ENCODE peak calls at places on chromosome 10, in four cellular contexts. H is neural progenitor cell, K is mammary epithelial cell, X is hepatocyte. E is an unnamed sample.

GRCh38 chr10:130770018-130770630 is 541.4 kb downstream of the TCERG1L start:
- DNase-seq in H (no peak), K (no peak), X (no peak), E (no peak)

GRCh38 chr10:43938810-43939209 is 290.1 kb upstream of the ZNF32 start:
- DNase-seq in H (no peak), K (no peak), X (peak), E (no peak)

GRCh38 chr10:29555746-29556481 is 78.9 kb downstream of the SVIL start:
- DNase-seq in H (peak), K (peak), X (no peak), E (peak)

GRCh38 chr10:100019824-100020160 is 10.0 kb upstream of the DNMBP start:
- DNase-seq in H (peak), K (no peak), X (peak), E (peak)

GRCh38 chr10:7315906-7316305 is 94.9 kb downstream of the SFMBT2 start:
- DNase-seq in H (no peak), K (no peak), X (no peak), E (no peak)

GRCh38 chr10:11165591-11166543 is 148.2 kb downstream of the CELF2 start:
- DNase-seq in H (peak), K (no peak), X (peak), E (no peak)

GRCh38 chr10:43287056-43288007 is 20.5 kb upstream of the RASGEF1A start:
- DNase-seq in H (no peak), K (peak), X (no peak), E (peak)

GRCh38 chr10:63767512-63767911 is 246.3 kb downstream of the REEP3 start:
- DNase-seq in H (no peak), K (peak), X (no peak), E (peak)

GRCh38 chr10:51092402-51092801 is 18.1 kb downstream of the PRKG1 start:
- DNase-seq in H (no peak), K (no peak), X (peak), E (peak)

GRCh38 chr10:133274751-133275682 is 1.7 kb downstream of the ADAM8 start:
- DNase-seq in H (no peak), K (peak), X (peak), E (peak)

GRCh38 chr10:20327954-20328353 is 511.7 kb downstream of the PLXDC2 start:
- DNase-seq in H (no peak), K (no peak), X (no peak), E (no peak)

GRCh38 chr10:126839094-126839761 is 66.0 kb upstream of the DOCK1 start:
- DNase-seq in H (no peak), K (no peak), X (peak), E (no peak)

GRCh38 chr10:17229717-17229966 is 1.6 kb downstream of the VIM start:
- DNase-seq in H (peak), K (peak), X (no peak), E (no peak)

GRCh38 chr10:11292576-11293302 is 275.1 kb downstream of the CELF2 start:
- DNase-seq in H (no peak), K (no peak), X (no peak), E (no peak)

GRCh38 chr10:124254519-124254918 is 161.1 kb upstream of the CHST15 start:
- DNase-seq in H (no peak), K (no peak), X (no peak), E (no peak)

GRCh38 chr10:92350411-92350810 is 59.4 kb downstream of the MARCHF5 start:
- DNase-seq in H (no peak), K (no peak), X (no peak), E (no peak)

GRCh38 chr10:115572740-115573455 is 479.7 kb downstream of the ATRNL1 start:
- DNase-seq in H (peak), K (peak), X (peak), E (no peak)

GRCh38 chr10:44576715-44577191 is 191.9 kb upstream of the CXCL12 start:
- DNase-seq in H (no peak), K (no peak), X (no peak), E (peak)

GRCh38 chr10:21184216-21184615 is 287.1 kb upstream of the NEBL start:
- DNase-seq in H (no peak), K (peak), X (no peak), E (peak)

DNA sequence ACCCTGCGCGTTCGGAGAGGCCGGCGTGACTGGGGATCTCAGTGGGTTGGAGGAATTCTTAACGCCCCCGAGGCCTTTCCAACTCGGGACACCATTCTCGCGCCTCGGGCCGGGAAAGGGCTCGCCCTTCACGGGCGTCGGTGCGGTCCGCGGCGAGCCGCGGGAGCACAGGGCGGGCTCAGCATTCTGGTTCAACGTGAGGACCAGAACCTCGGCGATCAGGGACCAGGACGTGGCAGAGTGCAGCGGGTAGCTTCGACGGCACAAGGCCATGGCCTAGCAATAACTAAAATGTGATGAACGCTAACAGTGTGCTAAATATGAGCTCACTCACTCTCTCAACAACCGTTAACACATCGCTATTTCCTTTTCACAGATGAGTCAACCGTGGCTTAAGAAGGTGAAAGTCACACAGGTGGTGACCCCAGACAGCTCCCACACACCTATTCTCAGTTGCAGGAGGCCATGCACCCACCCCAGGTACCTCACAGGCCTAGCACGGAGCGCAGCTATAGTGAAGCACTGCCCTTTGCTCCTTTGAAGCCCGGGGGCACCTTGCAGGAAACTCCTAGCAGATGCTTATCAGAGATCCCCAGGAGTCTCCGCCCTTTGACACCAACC is 4.5 kb upstream of the EMX2 start:
- DNase-seq in H (no peak), K (no peak), X (no peak), E (no peak)
- H2AFZ ChIP-seq in H (peak), K (no peak), X (no peak), E (peak)

GRCh38 chr10:88090568-88091214 is 227.3 kb downstream of the PTEN start:
- DNase-seq in H (no peak), K (no peak), X (no peak), E (no peak)

GRCh38 chr10:88094795-88095194 is 231.4 kb downstream of the PTEN start:
- DNase-seq in H (no peak), K (no peak), X (no peak), E (no peak)

GRCh38 chr10:88091490-88092061 is 228.2 kb downstream of the PTEN start:
- DNase-seq in H (no peak), K (peak), X (no peak), E (no peak)

GRCh38 chr10:88092975-88093374 is 229.6 kb downstream of the PTEN start:
- DNase-seq in H (no peak), K (no peak), X (peak), E (no peak)

DNA sequence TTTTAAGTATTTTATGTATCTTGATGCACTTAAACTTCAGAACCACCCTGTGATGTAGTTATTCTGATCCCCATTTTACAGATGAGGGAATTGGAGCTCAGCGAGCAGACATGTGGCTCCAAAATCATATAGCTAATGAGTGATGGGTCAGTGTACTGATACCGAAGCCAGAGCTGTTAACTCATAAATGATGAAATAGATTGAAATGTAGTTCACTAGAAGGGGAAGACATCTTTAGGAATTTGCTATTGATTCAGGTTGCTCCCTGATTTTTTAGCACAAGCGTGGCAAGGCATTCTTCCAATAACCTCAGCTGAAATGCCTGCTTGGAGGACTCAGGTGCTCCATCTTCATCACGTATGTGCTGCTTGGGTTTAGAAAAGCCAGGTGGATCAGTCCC is 228.8 kb downstream of the PTEN start:
- DNase-seq in H (no peak), K (no peak), X (no peak), E (no peak)
- H2AFZ ChIP-seq in H (no peak), K (no peak), X (no peak), E (no peak)

GRCh38 chr10:5412277-5412941 is at the start of gene NET1:
- DNase-seq in H (peak), K (peak), X (peak), E (peak)

GRCh38 chr10:5418584-5418983 is 6.2 kb downstream of the NET1 start:
- DNase-seq in H (no peak), K (no peak), X (no peak), E (no peak)

GRCh38 chr10:5411941-5412276 is 448 bp upstream of the NET1 start:
- DNase-seq in H (no peak), K (no peak), X (no peak), E (no peak)

GRCh38 chr10:5416981-5417380 is 4.6 kb downstream of the NET1 start:
- DNase-seq in H (peak), K (no peak), X (no peak), E (no peak)

DNA sequence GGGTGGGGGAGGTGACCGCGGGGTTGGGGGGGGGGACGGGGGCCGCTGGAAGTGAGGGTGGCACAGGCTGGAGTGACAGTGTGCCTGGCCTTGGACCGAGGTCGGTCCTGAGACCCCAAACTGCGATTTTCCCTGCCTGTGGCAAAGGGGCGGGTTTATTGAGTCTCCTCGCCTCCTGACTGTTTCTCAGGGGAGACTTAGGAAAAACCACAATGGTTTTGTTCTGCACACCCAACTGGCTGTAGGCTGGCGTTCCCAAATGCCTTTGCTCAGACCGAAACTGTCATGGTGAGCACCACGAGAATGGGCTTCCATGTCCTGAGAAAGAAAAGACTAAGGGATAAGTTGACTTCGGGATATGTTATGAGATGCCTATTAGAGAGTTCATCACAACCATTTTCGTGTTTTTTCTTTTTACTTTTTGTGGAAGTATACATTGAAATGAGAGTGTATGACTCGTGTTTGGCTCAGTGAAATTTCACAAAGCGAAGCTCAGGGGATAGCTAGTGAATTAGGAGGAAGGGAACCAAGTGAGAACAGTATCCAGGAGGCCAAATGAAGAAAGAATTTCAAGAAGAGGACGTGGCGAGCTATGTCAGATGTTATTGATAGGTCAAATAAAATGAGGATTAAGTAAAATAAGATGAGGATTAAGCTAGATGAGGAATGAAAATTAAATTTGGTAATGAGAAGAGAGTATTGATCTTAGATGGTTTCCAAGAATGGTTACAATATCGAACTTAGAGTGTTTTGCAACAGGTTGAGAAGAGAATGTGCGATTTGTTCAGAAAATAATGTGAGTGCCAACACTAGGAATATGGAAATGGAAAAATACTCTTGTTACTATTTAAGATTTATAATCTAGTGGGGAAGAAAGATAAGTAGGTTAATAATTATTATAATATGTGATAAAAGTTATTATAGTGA is 918 bp downstream of the NET1 start:
- DNase-seq in H (peak), K (peak), X (peak), E (peak)
- H2AFZ ChIP-seq in H (no peak), K (peak), X (peak), E (no peak)

GRCh38 chr10:103812004-103812403 is 43.4 kb downstream of the SH3PXD2A start:
- DNase-seq in H (no peak), K (no peak), X (peak), E (no peak)
- H2AFZ ChIP-seq in H (no peak), K (no peak), X (no peak), E (no peak)

DNA sequence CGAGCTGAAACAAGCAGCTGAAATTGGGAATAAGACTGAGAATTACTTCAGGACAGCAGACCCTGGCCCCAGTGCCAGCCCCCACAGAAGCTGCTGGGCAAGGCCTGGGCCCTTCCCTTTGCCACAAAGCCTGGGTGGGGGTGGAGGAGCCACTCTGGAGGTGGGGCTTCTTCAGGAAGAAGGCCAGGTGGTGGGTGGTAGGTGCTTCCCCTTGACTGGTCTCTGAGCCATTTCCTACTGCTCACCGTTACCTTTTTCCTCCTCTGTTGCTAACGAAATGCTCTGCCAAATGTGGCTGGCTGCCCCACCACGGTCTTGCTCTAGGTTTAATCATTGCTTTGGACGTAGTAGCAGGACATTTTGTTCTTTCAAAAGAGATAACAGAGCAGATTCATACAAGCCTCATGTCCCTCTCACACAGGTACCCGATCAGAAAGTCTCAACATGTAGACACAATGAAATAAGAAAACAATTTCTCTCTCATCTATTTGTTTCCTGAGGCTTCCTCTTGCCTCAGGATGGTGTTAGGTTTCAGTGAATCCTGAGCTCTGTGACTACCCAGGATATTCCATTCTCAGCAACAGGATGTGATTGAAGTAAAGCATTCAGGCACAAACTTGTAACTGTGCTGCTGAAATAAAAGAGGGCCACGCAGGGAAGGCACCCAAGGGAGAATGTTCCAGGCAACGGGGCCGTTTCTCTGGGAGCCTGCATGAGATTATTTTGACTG is 66.5 kb downstream of the WDR11 start:
- DNase-seq in H (no peak), K (peak), X (no peak), E (peak)
- H2AFZ ChIP-seq in H (peak), K (peak), X (no peak), E (no peak)

E was measured in PC-3.